ENCODE peak calls at places on chromosomes 4 and X, in four cellular contexts. M is Panc1, D is K562, Q is HepG2. A is an unnamed sample.

GRCh38 chr4:96521046-96521536 is 681.2 kb downstream of the PDHA2 start:
- DNase-seq in M (no peak), D (no peak), Q (no peak), A (no peak)

GRCh38 chr4:54384152-54384551 is 155.1 kb downstream of the PDGFRA start:
- DNase-seq in M (no peak), D (no peak), Q (no peak), A (no peak)

GRCh38 chrX:78625292-78625909 is 33.7 kb downstream of the RTL3 start:
- DNase-seq in M (no peak), D (no peak), Q (no peak), A (no peak)

GRCh38 chr4:17807446-17807845 is 3.1 kb downstream of the DCAF16 start:
- DNase-seq in M (no peak), D (no peak), Q (no peak), A (no peak)

GRCh38 chr4:104969394-104970066 is 177.1 kb upstream of the TET2 start:
- DNase-seq in M (no peak), D (no peak), Q (no peak), A (no peak)

GRCh38 chr4:72314869-72315268 is 254.2 kb downstream of the ADAMTS3 start:
- DNase-seq in M (no peak), D (no peak), Q (no peak), A (no peak)

GRCh38 chr4:108342325-108342986 is 173.7 kb upstream of the LEF1 start:
- DNase-seq in M (no peak), D (no peak), Q (no peak), A (no peak)

GRCh38 chr4:94676910-94677309 is 80.8 kb upstream of the BMPR1B start:
- DNase-seq in M (no peak), D (no peak), Q (no peak), A (no peak)

GRCh38 chr4:104416725-104417363 is 77.8 kb downstream of the CXXC4 start:
- DNase-seq in M (no peak), D (no peak), Q (peak; percentile 5), A (no peak)

GRCh38 chr4:151098191-151098590 is 1.2 kb upstream of the RPS3A start:
- DNase-seq in M (no peak), D (no peak), Q (no peak), A (no peak)

GRCh38 chrX:16516473-16516872 is 133.5 kb upstream of the S100G start:
- DNase-seq in M (no peak), D (no peak), Q (no peak), A (no peak)

GRCh38 chr4:162075691-162076090 is 88.1 kb downstream of the FSTL5 start:
- DNase-seq in M (no peak), D (no peak), Q (no peak), A (no peak)

GRCh38 chr4:124132161-124132560 is 580.4 kb downstream of the ANKRD50 start:
- DNase-seq in M (no peak), D (no peak), Q (no peak), A (no peak)

GRCh38 chrX:132671229-132671641 is 182.4 kb upstream of the MBNL3 start:
- DNase-seq in M (no peak), D (no peak), Q (no peak), A (no peak)

GRCh38 chrX:132677233-132677716 is 188.4 kb upstream of the MBNL3 start:
- DNase-seq in M (no peak), D (no peak), Q (no peak), A (no peak)

GRCh38 chrX:132676102-132676501 is 187.3 kb upstream of the MBNL3 start:
- DNase-seq in M (no peak), D (no peak), Q (no peak), A (no peak)

DNA sequence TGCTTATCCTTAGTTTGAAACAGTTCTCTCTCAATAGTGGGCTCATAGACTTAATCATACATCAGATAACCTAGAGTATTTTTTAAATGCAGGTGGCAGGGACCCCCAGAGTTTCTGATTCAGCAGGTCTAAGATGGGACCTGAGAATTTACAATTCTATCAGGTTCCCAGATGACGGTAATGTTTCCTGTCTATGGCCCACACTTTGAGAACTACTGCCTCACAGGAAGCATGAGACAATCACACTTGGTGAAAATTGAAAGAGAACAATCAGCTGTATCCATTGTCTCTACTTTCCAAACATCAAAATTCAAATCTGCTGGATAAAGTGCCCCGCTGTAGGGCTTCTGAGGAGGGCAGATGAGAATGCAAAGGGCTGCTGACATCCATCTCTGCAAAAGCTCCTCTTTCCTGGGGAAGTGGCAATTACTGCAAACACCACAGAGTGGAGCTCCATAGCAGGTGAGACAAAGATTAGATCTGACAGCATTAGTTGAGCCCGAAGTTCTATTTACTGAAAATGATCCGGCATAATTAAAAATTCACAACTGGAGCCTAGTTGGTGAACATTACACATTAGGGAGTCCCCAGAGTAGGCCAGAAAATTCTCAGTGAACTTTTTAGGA is 187.8 kb upstream of the MBNL3 start:
- DNase-seq in M (no peak), D (no peak), Q (no peak), A (no peak)
- TF ChIP-seq TCF7L2 in M (no peak), D (no peak), Q (no peak), A (no peak)

DNA sequence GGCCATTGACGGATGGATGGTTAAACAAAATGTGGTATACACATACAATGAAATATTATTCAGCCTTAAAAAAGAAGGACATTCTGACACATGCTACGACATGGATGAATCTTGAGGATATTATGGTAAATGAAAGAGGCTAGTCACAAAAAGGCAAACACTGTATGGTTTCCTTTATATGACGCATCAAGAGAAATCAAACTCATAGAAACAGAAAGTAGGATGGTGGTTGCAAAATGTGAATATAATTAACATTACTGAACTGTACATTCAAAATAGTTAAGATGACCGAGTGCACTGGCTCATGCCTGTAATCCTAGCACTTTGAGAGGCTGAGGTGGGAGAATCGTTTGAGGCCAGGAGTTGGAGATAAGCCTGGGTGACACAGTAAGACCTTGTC is 9.5 kb upstream of the CASK start:
- DNase-seq in M (no peak), D (no peak), Q (no peak), A (no peak)
- H3K4me3 ChIP-seq in M (no peak overlapping the region), D (no peak overlapping the region), Q (no peak overlapping the region), A (no peak overlapping the region)

DNA sequence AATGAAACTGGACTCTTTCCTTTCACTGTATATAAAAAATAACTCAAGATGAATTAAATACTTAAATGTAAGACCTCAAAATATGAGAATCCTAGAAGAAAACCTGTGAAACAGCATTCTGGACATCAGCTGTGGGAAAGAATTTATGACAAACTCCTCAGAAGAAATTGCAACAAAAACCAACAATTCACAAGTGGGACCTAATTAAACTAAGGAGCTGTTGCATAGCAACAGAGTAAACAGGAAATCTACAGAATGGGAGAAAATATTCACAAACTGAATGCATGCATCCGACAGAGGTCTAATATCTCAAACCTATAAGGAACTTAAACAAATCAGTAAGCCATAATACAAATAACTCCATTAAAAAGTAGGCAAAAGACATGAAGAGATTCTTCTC is 851.7 kb upstream of the PCDH10 start:
- DNase-seq in M (no peak), D (no peak), Q (no peak), A (no peak)
- TF ChIP-seq TCF7L2 in M (no peak), D (no peak), Q (no peak), A (no peak)

GRCh38 chrX:115592997-115593734 is 32.2 kb downstream of the PLS3 start:
- DNase-seq in M (no peak), D (no peak), Q (no peak), A (no peak)
- H3K4me3 ChIP-seq in M (no peak overlapping the region), D (no peak overlapping the region), Q (no peak overlapping the region), A (no peak overlapping the region)

DNA sequence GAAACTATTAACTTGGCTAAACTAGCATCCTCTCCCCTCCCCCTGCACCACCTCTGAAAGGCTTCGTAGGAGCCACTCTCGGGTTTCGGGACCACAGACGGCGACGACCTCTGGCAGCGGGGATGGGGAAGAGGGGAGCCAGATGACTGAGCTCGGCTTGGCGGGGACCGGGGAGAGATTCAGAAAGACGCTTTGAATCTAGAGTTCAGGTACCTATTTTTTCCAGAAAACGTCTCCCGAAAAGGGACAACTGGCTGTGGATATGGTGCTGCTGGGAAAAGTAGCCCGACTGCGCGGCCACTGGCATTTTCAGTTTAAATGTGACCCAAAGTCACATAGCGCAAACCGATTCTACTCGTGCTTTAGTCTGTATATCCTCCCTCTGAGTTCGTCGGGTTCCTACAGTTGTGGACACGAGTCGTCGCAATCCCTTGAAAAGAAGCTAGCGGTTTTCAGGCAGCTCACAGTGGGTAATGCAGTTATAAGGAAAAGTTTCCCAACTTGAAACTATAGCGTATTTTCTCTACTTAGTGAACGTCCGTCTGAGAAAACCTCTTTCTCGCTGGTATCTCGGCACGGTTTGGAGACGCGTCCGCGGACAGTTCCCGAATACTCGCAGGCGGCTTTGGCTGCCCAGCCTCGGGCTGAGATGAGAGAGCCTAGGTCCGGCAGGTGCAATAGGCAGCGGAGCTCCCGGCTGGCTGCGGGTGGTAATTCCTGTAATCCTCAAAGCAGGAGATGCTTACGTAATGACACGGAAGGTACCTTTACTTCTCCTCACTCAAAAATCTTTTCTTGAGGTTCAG is 1.3 kb downstream of the PARM1 start:
- DNase-seq in M (no peak), D (no peak), Q (no peak), A (no peak)
- TF ChIP-seq TCF7L2 in M (no peak), D (no peak), Q (no peak), A (no peak)

GRCh38 chrX:140503230-140503585 is 1.7 kb downstream of the SOX3 start:
- DNase-seq in M (no peak), D (no peak), Q (no peak), A (no peak)
- H3K4me3 ChIP-seq in M (no peak overlapping the region), D (no peak overlapping the region), Q (no peak overlapping the region), A (no peak overlapping the region)

GRCh38 chrX:83984961-83985360 is 124.0 kb downstream of the CYLC1 start:
- DNase-seq in M (no peak), D (no peak), Q (no peak), A (no peak)
- TF ChIP-seq TCF7L2 in M (no peak), D (no peak), Q (no peak), A (no peak)